ENCODE peak calls at places on chromosomes 13 and 19, in nine cellular contexts. K, R, A, Z, N, D, L, J and F are unnamed samples.

GRCh38 chr13:110287031-110287828 is 19.7 kb downstream of the COL4A1 start:
- DNase-seq in K (no peak), R (no peak), A (no peak), Z (no peak), N (peak; percentile 70), D (no peak), L (no peak), J (peak; percentile 82), F (no peak)

GRCh38 chr19:51324082-51324481 is 12.6 kb downstream of the IGLON5 start:
- DNase-seq in K (no peak), R (no peak), A (no peak), Z (no peak), N (no peak), D (no peak), L (no peak), J (no peak), F (no peak)

GRCh38 chr19:1908364-1908678 is 3.1 kb downstream of the ADAT3 start:
- DNase-seq in K (peak; percentile 40), R (no peak), A (no peak), Z (no peak), N (no peak), D (no peak), L (no peak), J (no peak), F (no peak)

GRCh38 chr13:42539670-42540069 is 34.3 kb upstream of the TNFSF11 start:
- DNase-seq in K (no peak), R (no peak), A (no peak), Z (no peak), N (peak; percentile 52), D (no peak), L (no peak), J (peak; percentile 85), F (no peak)

GRCh38 chr19:46849610-46850009 is 1.0 kb downstream of the AP2S1 start:
- DNase-seq in K (no peak), R (no peak), A (no peak), Z (no peak), N (no peak), D (no peak), L (no peak), J (no peak), F (no peak)

GRCh38 chr19:2888739-2889224 is 11.9 kb upstream of the ZNF57 start:
- DNase-seq in K (no peak), R (no peak), A (no peak), Z (no peak), N (no peak), D (peak; percentile 73), L (no peak), J (peak; percentile 32), F (no peak)

GRCh38 chr19:18218159-18218558 is 8.1 kb downstream of the PDE4C start:
- DNase-seq in K (no peak), R (no peak), A (no peak), Z (no peak), N (no peak), D (no peak), L (no peak), J (no peak), F (no peak)

GRCh38 chr19:37551123-37551993 is 43.2 kb downstream of the ZNF571 start:
- DNase-seq in K (no peak), R (peak; percentile 67), A (peak; percentile 57), Z (no peak), N (peak; percentile 61), D (peak; percentile 71), L (peak; percentile 78), J (peak; percentile 75), F (no peak)

GRCh38 chr13:49908637-49909036 is 27.5 kb downstream of the SPRYD7 start:
- DNase-seq in K (no peak), R (no peak), A (no peak), Z (no peak), N (no peak), D (no peak), L (no peak), J (no peak), F (no peak)

GRCh38 chr13:94550030-94550738 is 45.8 kb downstream of the TGDS start:
- DNase-seq in K (peak; percentile 75), R (no peak), A (no peak), Z (peak; percentile 7), N (peak; percentile 46), D (no peak), L (peak; percentile 56), J (peak; percentile 67), F (no peak)

GRCh38 chr13:76293751-76294150 is 592.5 kb downstream of the KCTD12 start:
- DNase-seq in K (no peak), R (peak; percentile 4), A (no peak), Z (no peak), N (peak; percentile 17), D (no peak), L (peak; percentile 39), J (peak; percentile 8), F (no peak)

GRCh38 chr19:33226550-33227241 is 1.0 kb upstream of the SLC7A10 start:
- DNase-seq in K (no peak), R (no peak), A (no peak), Z (no peak), N (no peak), D (peak; percentile 33), L (peak; percentile 68), J (no peak), F (no peak)

GRCh38 chr13:100675660-100676129 is 1.1 kb upstream of the TMTC4 start:
- DNase-seq in K (no peak), R (no peak), A (no peak), Z (no peak), N (no peak), D (peak; percentile 44), L (no peak), J (no peak), F (no peak)

GRCh38 chr19:17075860-17076538 is 422 bp downstream of the MYO9B start:
- DNase-seq in K (no peak), R (no peak), A (no peak), Z (no peak), N (peak; percentile 12), D (peak; percentile 72), L (peak; percentile 27), J (peak; percentile 27), F (peak; percentile 4)

GRCh38 chr19:39568604-39569003 is 28.6 kb upstream of the EID2 start:
- DNase-seq in K (no peak), R (no peak), A (no peak), Z (no peak), N (peak; percentile 24), D (no peak), L (peak; percentile 11), J (peak; percentile 22), F (no peak)

GRCh38 chr13:60583196-60583908 is 186.3 kb downstream of the TDRD3 start:
- DNase-seq in K (no peak), R (peak; percentile 88), A (no peak), Z (peak; percentile 70), N (peak; percentile 41), D (no peak), L (peak; percentile 84), J (no peak), F (no peak)

GRCh38 chr13:59623516-59623915 is 540.2 kb downstream of the DIAPH3 start:
- DNase-seq in K (peak; percentile 57), R (no peak), A (no peak), Z (no peak), N (no peak), D (no peak), L (no peak), J (no peak), F (peak; percentile 50)

GRCh38 chr19:16117594-16118033 is 5.9 kb downstream of the RAB8A start:
- DNase-seq in K (no peak), R (no peak), A (no peak), Z (no peak), N (no peak), D (peak; percentile 46), L (no peak), J (no peak), F (no peak)

GRCh38 chr13:73171926-73172325 is 113.1 kb downstream of the KLF5 start:
- DNase-seq in K (no peak), R (no peak), A (no peak), Z (no peak), N (peak; percentile 14), D (no peak), L (peak; percentile 47), J (peak; percentile 59), F (no peak)

GRCh38 chr13:85298387-85298924 is 500.8 kb downstream of the SLITRK6 start:
- DNase-seq in K (no peak), R (no peak), A (no peak), Z (no peak), N (no peak), D (no peak), L (no peak), J (no peak), F (no peak)

GRCh38 chr13:111385182-111385857 is 64.9 kb downstream of the TEX29 start:
- DNase-seq in K (peak; percentile 94), R (no peak), A (no peak), Z (no peak), N (no peak), D (no peak), L (no peak), J (no peak), F (peak; percentile 96)

GRCh38 chr19:6362351-6362801 is 1.0 kb downstream of the CLPP start:
- DNase-seq in K (no peak), R (no peak), A (no peak), Z (no peak), N (no peak), D (peak; percentile 45), L (no peak), J (no peak), F (no peak)

GRCh38 chr13:111027481-111028439 is 87.3 kb upstream of the ARHGEF7 start:
- DNase-seq in K (no peak), R (no peak), A (no peak), Z (no peak), N (no peak), D (no peak), L (no peak), J (no peak), F (no peak)

GRCh38 chr13:60654405-60654804 is 257.4 kb downstream of the TDRD3 start:
- DNase-seq in K (peak; percentile 4), R (no peak), A (no peak), Z (no peak), N (peak; percentile 6), D (no peak), L (peak; percentile 22), J (peak; percentile 64), F (peak; percentile 28)

GRCh38 chr19:27906081-27906480 is 1306.9 kb downstream of the UQCRFS1 start:
- DNase-seq in K (no peak), R (no peak), A (no peak), Z (no peak), N (no peak), D (no peak), L (no peak), J (no peak), F (no peak)

GRCh38 chr13:45353895-45354294 is 12.9 kb upstream of the TPT1 start:
- DNase-seq in K (no peak), R (no peak), A (no peak), Z (no peak), N (no peak), D (no peak), L (no peak), J (no peak), F (no peak)

GRCh38 chr19:14433454-14434156 is 499 bp downstream of the PKN1 start:
- DNase-seq in K (peak; percentile 88), R (no peak), A (peak; percentile 34), Z (no peak), N (no peak), D (no peak), L (no peak), J (no peak), F (peak; percentile 81)

GRCh38 chr13:73767191-73767741 is 366.9 kb downstream of the KLF12 start:
- DNase-seq in K (peak; percentile 60), R (no peak), A (no peak), Z (no peak), N (no peak), D (no peak), L (peak; percentile 54), J (no peak), F (peak; percentile 56)

GRCh38 chr13:28719656-28720055 is 886 bp upstream of the SLC46A3 start:
- DNase-seq in K (no peak), R (peak; percentile 53), A (no peak), Z (peak; percentile 64), N (peak; percentile 89), D (no peak), L (peak; percentile 88), J (peak; percentile 70), F (no peak)

GRCh38 chr13:32969516-32969941 is 46.7 kb upstream of the KL start:
- DNase-seq in K (no peak), R (peak; percentile 39), A (no peak), Z (peak; percentile 13), N (peak; percentile 45), D (no peak), L (peak; percentile 78), J (no peak), F (no peak)

GRCh38 chr13:39353988-39354387 is 249.0 kb downstream of the LHFPL6 start:
- DNase-seq in K (no peak), R (peak; percentile 42), A (no peak), Z (peak; percentile 38), N (peak; percentile 57), D (no peak), L (peak; percentile 80), J (peak; percentile 86), F (no peak)